ENCODE peak calls at places on chromosomes 3 and 15, in ten cellular contexts. One of them, this sample, is unnamed.

GRCh38 chr3:99971761-99972160 is 142.5 kb downstream of the FILIP1L start:
- DNase-seq in cardiac fibroblast: no peak
- DNase-seq in HCT116: no peak
- DNase-seq in cardiac muscle cell: no peak
- DNase-seq in nephron progenitor cell: no peak
- DNase-seq in psoas muscle: no peak
- DNase-seq in AG10803: no peak
- DNase-seq in spleen: no peak
- DNase-seq in Calu3: no peak
- DNase-seq in mammary epithelial cell: peak
- DNase-seq in this sample: no peak

GRCh38 chr3:88075497-88075896 is 16.4 kb downstream of the ZNF654 start:
- DNase-seq in cardiac fibroblast: no peak
- DNase-seq in HCT116: no peak
- DNase-seq in cardiac muscle cell: no peak
- DNase-seq in nephron progenitor cell: no peak
- DNase-seq in psoas muscle: no peak
- DNase-seq in AG10803: peak
- DNase-seq in spleen: no peak
- DNase-seq in Calu3: no peak
- DNase-seq in mammary epithelial cell: no peak
- DNase-seq in this sample: no peak

GRCh38 chr3:69058180-69058946 is 6.2 kb upstream of the TMF1 start:
- DNase-seq in cardiac fibroblast: no peak
- DNase-seq in HCT116: no peak
- DNase-seq in cardiac muscle cell: no peak
- DNase-seq in nephron progenitor cell: no peak
- DNase-seq in psoas muscle: no peak
- DNase-seq in AG10803: no peak
- DNase-seq in spleen: no peak
- DNase-seq in Calu3: no peak
- DNase-seq in mammary epithelial cell: no peak
- DNase-seq in this sample: no peak

GRCh38 chr3:151426337-151426648 is 34.6 kb downstream of the IGSF10 start:
- DNase-seq in cardiac fibroblast: no peak
- DNase-seq in HCT116: peak
- DNase-seq in cardiac muscle cell: no peak
- DNase-seq in nephron progenitor cell: no peak
- DNase-seq in psoas muscle: no peak
- DNase-seq in AG10803: no peak
- DNase-seq in spleen: no peak
- DNase-seq in Calu3: peak
- DNase-seq in mammary epithelial cell: no peak
- DNase-seq in this sample: no peak

GRCh38 chr3:14550651-14551611 is 10.8 kb upstream of the GRIP2 start:
- DNase-seq in cardiac fibroblast: peak
- DNase-seq in HCT116: no peak
- DNase-seq in cardiac muscle cell: peak
- DNase-seq in nephron progenitor cell: no peak
- DNase-seq in psoas muscle: peak
- DNase-seq in AG10803: peak
- DNase-seq in spleen: peak
- DNase-seq in Calu3: no peak
- DNase-seq in mammary epithelial cell: peak
- DNase-seq in this sample: no peak

GRCh38 chr3:176190755-176191154 is 1006.5 kb downstream of the TBL1XR1 start:
- DNase-seq in cardiac fibroblast: no peak
- DNase-seq in HCT116: no peak
- DNase-seq in cardiac muscle cell: no peak
- DNase-seq in nephron progenitor cell: no peak
- DNase-seq in psoas muscle: no peak
- DNase-seq in AG10803: no peak
- DNase-seq in spleen: no peak
- DNase-seq in Calu3: no peak
- DNase-seq in mammary epithelial cell: no peak
- DNase-seq in this sample: no peak

GRCh38 chr3:81713018-81713417 is 48.4 kb downstream of the GBE1 start:
- DNase-seq in cardiac fibroblast: peak
- DNase-seq in HCT116: no peak
- DNase-seq in cardiac muscle cell: peak
- DNase-seq in nephron progenitor cell: no peak
- DNase-seq in psoas muscle: no peak
- DNase-seq in AG10803: no peak
- DNase-seq in spleen: no peak
- DNase-seq in Calu3: no peak
- DNase-seq in mammary epithelial cell: no peak
- DNase-seq in this sample: no peak

GRCh38 chr15:65862682-65863081 is 6.6 kb upstream of the RAB11A start:
- DNase-seq in cardiac fibroblast: peak
- DNase-seq in HCT116: peak
- DNase-seq in cardiac muscle cell: peak
- DNase-seq in nephron progenitor cell: peak
- DNase-seq in psoas muscle: no peak
- DNase-seq in AG10803: peak
- DNase-seq in spleen: no peak
- DNase-seq in Calu3: peak
- DNase-seq in mammary epithelial cell: peak
- DNase-seq in this sample: peak

GRCh38 chr15:57216288-57216687 is 160.0 kb upstream of the CGNL1 start:
- DNase-seq in cardiac fibroblast: peak
- DNase-seq in HCT116: no peak
- DNase-seq in cardiac muscle cell: peak
- DNase-seq in nephron progenitor cell: no peak
- DNase-seq in psoas muscle: no peak
- DNase-seq in AG10803: peak
- DNase-seq in spleen: no peak
- DNase-seq in Calu3: no peak
- DNase-seq in mammary epithelial cell: peak
- DNase-seq in this sample: no peak

GRCh38 chr3:32401541-32402052 is 9.9 kb downstream of the CMTM7 start:
- DNase-seq in cardiac fibroblast: peak
- DNase-seq in HCT116: no peak
- DNase-seq in cardiac muscle cell: peak
- DNase-seq in nephron progenitor cell: peak
- DNase-seq in psoas muscle: peak
- DNase-seq in AG10803: peak
- DNase-seq in spleen: peak
- DNase-seq in Calu3: peak
- DNase-seq in mammary epithelial cell: peak
- DNase-seq in this sample: peak

GRCh38 chr15:90300988-90301715 is 35.7 kb downstream of the NGRN start:
- DNase-seq in cardiac fibroblast: peak
- DNase-seq in HCT116: peak
- DNase-seq in cardiac muscle cell: peak
- DNase-seq in nephron progenitor cell: peak
- DNase-seq in psoas muscle: peak
- DNase-seq in AG10803: peak
- DNase-seq in spleen: peak
- DNase-seq in Calu3: peak
- DNase-seq in mammary epithelial cell: peak
- DNase-seq in this sample: no peak

GRCh38 chr3:152860736-152861135 is 25.8 kb downstream of the P2RY1 start:
- DNase-seq in cardiac fibroblast: no peak
- DNase-seq in HCT116: no peak
- DNase-seq in cardiac muscle cell: no peak
- DNase-seq in nephron progenitor cell: no peak
- DNase-seq in psoas muscle: no peak
- DNase-seq in AG10803: no peak
- DNase-seq in spleen: no peak
- DNase-seq in Calu3: no peak
- DNase-seq in mammary epithelial cell: no peak
- DNase-seq in this sample: no peak

GRCh38 chr3:188266581-188267274 is 112.8 kb downstream of the LPP start:
- DNase-seq in cardiac fibroblast: peak
- DNase-seq in HCT116: no peak
- DNase-seq in cardiac muscle cell: peak
- DNase-seq in nephron progenitor cell: no peak
- DNase-seq in psoas muscle: peak
- DNase-seq in AG10803: peak
- DNase-seq in spleen: no peak
- DNase-seq in Calu3: no peak
- DNase-seq in mammary epithelial cell: no peak
- DNase-seq in this sample: no peak

GRCh38 chr3:71581981-71582611 is 1.4 kb downstream of the FOXP1 start:
- DNase-seq in cardiac fibroblast: peak
- DNase-seq in HCT116: no peak
- DNase-seq in cardiac muscle cell: peak
- DNase-seq in nephron progenitor cell: peak
- DNase-seq in psoas muscle: peak
- DNase-seq in AG10803: peak
- DNase-seq in spleen: peak
- DNase-seq in Calu3: peak
- DNase-seq in mammary epithelial cell: peak
- DNase-seq in this sample: peak

GRCh38 chr3:139617656-139618268 is 60.0 kb downstream of the NMNAT3 start:
- DNase-seq in cardiac fibroblast: no peak
- DNase-seq in HCT116: no peak
- DNase-seq in cardiac muscle cell: no peak
- DNase-seq in nephron progenitor cell: no peak
- DNase-seq in psoas muscle: no peak
- DNase-seq in AG10803: no peak
- DNase-seq in spleen: no peak
- DNase-seq in Calu3: no peak
- DNase-seq in mammary epithelial cell: no peak
- DNase-seq in this sample: no peak

GRCh38 chr3:98901032-98901464 is 447 bp downstream of the DCBLD2 start:
- DNase-seq in cardiac fibroblast: peak
- DNase-seq in HCT116: no peak
- DNase-seq in cardiac muscle cell: peak
- DNase-seq in nephron progenitor cell: peak
- DNase-seq in psoas muscle: peak
- DNase-seq in AG10803: peak
- DNase-seq in spleen: peak
- DNase-seq in Calu3: peak
- DNase-seq in mammary epithelial cell: peak
- DNase-seq in this sample: no peak

GRCh38 chr3:71641669-71642068 is 58.1 kb upstream of the FOXP1 start:
- DNase-seq in cardiac fibroblast: no peak
- DNase-seq in HCT116: peak
- DNase-seq in cardiac muscle cell: no peak
- DNase-seq in nephron progenitor cell: no peak
- DNase-seq in psoas muscle: no peak
- DNase-seq in AG10803: no peak
- DNase-seq in spleen: no peak
- DNase-seq in Calu3: no peak
- DNase-seq in mammary epithelial cell: no peak
- DNase-seq in this sample: no peak

GRCh38 chr15:70292511-70292760 is 194.7 kb upstream of the TLE3 start:
- DNase-seq in cardiac fibroblast: no peak
- DNase-seq in HCT116: no peak
- DNase-seq in cardiac muscle cell: no peak
- DNase-seq in nephron progenitor cell: no peak
- DNase-seq in psoas muscle: no peak
- DNase-seq in AG10803: no peak
- DNase-seq in spleen: no peak
- DNase-seq in Calu3: no peak
- DNase-seq in mammary epithelial cell: no peak
- DNase-seq in this sample: no peak

GRCh38 chr15:57060799-57061198 is 142.4 kb downstream of the TCF12 start:
- DNase-seq in cardiac fibroblast: peak
- DNase-seq in HCT116: peak
- DNase-seq in cardiac muscle cell: peak
- DNase-seq in nephron progenitor cell: no peak
- DNase-seq in psoas muscle: no peak
- DNase-seq in AG10803: peak
- DNase-seq in spleen: no peak
- DNase-seq in Calu3: peak
- DNase-seq in mammary epithelial cell: peak
- DNase-seq in this sample: no peak

GRCh38 chr15:98085003-98085639 is 124.6 kb downstream of the ARRDC4 start:
- DNase-seq in cardiac fibroblast: peak
- DNase-seq in HCT116: peak
- DNase-seq in cardiac muscle cell: peak
- DNase-seq in nephron progenitor cell: peak
- DNase-seq in psoas muscle: no peak
- DNase-seq in AG10803: peak
- DNase-seq in spleen: no peak
- DNase-seq in Calu3: peak
- DNase-seq in mammary epithelial cell: peak
- DNase-seq in this sample: no peak
- TF ChIP-seq CTCF in cardiac fibroblast: peak
- TF ChIP-seq CTCF in HCT116: peak
- TF ChIP-seq CTCF in cardiac muscle cell: peak
- TF ChIP-seq CTCF in nephron progenitor cell: peak
- TF ChIP-seq CTCF in psoas muscle: peak
- TF ChIP-seq CTCF in AG10803: peak
- TF ChIP-seq CTCF in spleen: peak
- TF ChIP-seq CTCF in Calu3: peak
- TF ChIP-seq CTCF in mammary epithelial cell: peak
- TF ChIP-seq CTCF in this sample: peak

GRCh38 chr15:58221591-58222241 is 83.5 kb downstream of the AQP9 start:
- DNase-seq in cardiac fibroblast: peak
- DNase-seq in HCT116: peak
- DNase-seq in cardiac muscle cell: peak
- DNase-seq in nephron progenitor cell: peak
- DNase-seq in psoas muscle: no peak
- DNase-seq in AG10803: peak
- DNase-seq in spleen: no peak
- DNase-seq in Calu3: peak
- DNase-seq in mammary epithelial cell: no peak
- DNase-seq in this sample: peak
- TF ChIP-seq CTCF in cardiac fibroblast: peak
- TF ChIP-seq CTCF in HCT116: peak
- TF ChIP-seq CTCF in cardiac muscle cell: peak
- TF ChIP-seq CTCF in nephron progenitor cell: no peak
- TF ChIP-seq CTCF in psoas muscle: no peak
- TF ChIP-seq CTCF in AG10803: peak
- TF ChIP-seq CTCF in spleen: no peak
- TF ChIP-seq CTCF in Calu3: peak
- TF ChIP-seq CTCF in mammary epithelial cell: peak
- TF ChIP-seq CTCF in this sample: peak

GRCh38 chr3:20136231-20136630 is 49.8 kb downstream of the SGO1 start:
- DNase-seq in cardiac fibroblast: peak
- DNase-seq in HCT116: no peak
- DNase-seq in cardiac muscle cell: peak
- DNase-seq in nephron progenitor cell: no peak
- DNase-seq in psoas muscle: no peak
- DNase-seq in AG10803: no peak
- DNase-seq in spleen: no peak
- DNase-seq in Calu3: no peak
- DNase-seq in mammary epithelial cell: no peak
- DNase-seq in this sample: no peak
- TF ChIP-seq CTCF in cardiac fibroblast: no peak
- TF ChIP-seq CTCF in HCT116: no peak
- TF ChIP-seq CTCF in cardiac muscle cell: no peak
- TF ChIP-seq CTCF in nephron progenitor cell: no peak
- TF ChIP-seq CTCF in psoas muscle: no peak
- TF ChIP-seq CTCF in AG10803: no peak
- TF ChIP-seq CTCF in spleen: no peak
- TF ChIP-seq CTCF in Calu3: no peak
- TF ChIP-seq CTCF in mammary epithelial cell: no peak
- TF ChIP-seq CTCF in this sample: no peak

DNA sequence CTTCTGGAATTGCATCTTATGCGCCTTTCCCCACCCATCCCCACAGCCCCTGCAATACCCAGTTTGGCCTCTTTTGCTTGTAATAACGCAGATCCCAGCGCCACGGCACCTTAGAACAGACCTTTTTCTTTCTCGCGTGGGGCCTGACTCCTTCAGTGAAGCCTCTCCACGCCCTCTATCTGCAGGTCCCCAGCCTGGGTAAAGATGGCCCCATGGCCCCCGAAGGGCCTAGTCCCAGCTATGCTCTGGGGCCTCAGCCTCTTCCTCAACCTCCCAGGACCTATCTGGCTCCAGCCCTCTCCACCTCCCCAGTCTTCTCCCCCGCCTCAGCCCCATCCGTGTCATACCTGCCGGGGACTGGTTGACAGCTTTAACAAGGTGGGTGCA is 594 bp downstream of the CRELD1 start:
- DNase-seq in cardiac fibroblast: no peak
- DNase-seq in HCT116: no peak
- DNase-seq in cardiac muscle cell: no peak
- DNase-seq in nephron progenitor cell: peak
- DNase-seq in psoas muscle: no peak
- DNase-seq in AG10803: no peak
- DNase-seq in spleen: peak
- DNase-seq in Calu3: no peak
- DNase-seq in mammary epithelial cell: no peak
- DNase-seq in this sample: no peak
- TF ChIP-seq CTCF in cardiac fibroblast: peak
- TF ChIP-seq CTCF in HCT116: peak
- TF ChIP-seq CTCF in cardiac muscle cell: peak
- TF ChIP-seq CTCF in nephron progenitor cell: no peak
- TF ChIP-seq CTCF in psoas muscle: no peak
- TF ChIP-seq CTCF in AG10803: peak
- TF ChIP-seq CTCF in spleen: no peak
- TF ChIP-seq CTCF in Calu3: no peak
- TF ChIP-seq CTCF in mammary epithelial cell: peak
- TF ChIP-seq CTCF in this sample: no peak

This sample was measured in CD14-positive monocyte.